ENCODE peak calls at places on chromosomes 3 and 15, in five cellular contexts. J is NCI-H1417, G is cardiac muscle cell, M is nucleus accumbens, A is NCI-H1436. C is an unnamed sample.

GRCh38 chr3:106589306-106589942 is 720.6 kb upstream of the CBLB start:
- DNase-seq in J (no peak), G (peak; percentile 83), M (no peak), A (no peak), C (no peak)

GRCh38 chr3:16503191-16503776 is 10.2 kb downstream of the RFTN1 start:
- DNase-seq in J (no peak), G (no peak), M (no peak), A (no peak), C (no peak)

GRCh38 chr3:185976100-185976499 is 38.3 kb upstream of the TRA2B start:
- DNase-seq in J (no peak), G (no peak), M (no peak), A (no peak), C (no peak)

GRCh38 chr15:76964157-76964556 is 30.8 kb upstream of the PSTPIP1 start:
- DNase-seq in J (no peak), G (peak; percentile 25), M (no peak), A (no peak), C (no peak)

GRCh38 chr15:85607842-85608241 is 186.9 kb downstream of the KLHL25 start:
- DNase-seq in J (no peak), G (peak; percentile 81), M (no peak), A (no peak), C (no peak)

GRCh38 chr15:63605816-63606215 is 8.6 kb downstream of the FBXL22 start:
- DNase-seq in J (no peak), G (no peak), M (no peak), A (no peak), C (no peak)

GRCh38 chr3:30646181-30646876 is 39.9 kb downstream of the TGFBR2 start:
- DNase-seq in J (no peak), G (peak; percentile 68), M (no peak), A (no peak), C (no peak)

GRCh38 chr3:60555704-60556340 is 695.4 kb downstream of the FHIT start:
- DNase-seq in J (no peak), G (no peak), M (no peak), A (no peak), C (no peak)

GRCh38 chr15:73584699-73585420 is 48.3 kb downstream of the NPTN start:
- DNase-seq in J (no peak), G (peak; percentile 52), M (no peak), A (no peak), C (no peak)

GRCh38 chr15:31302778-31303433 is 23.7 kb upstream of the KLF13 start:
- DNase-seq in J (no peak), G (no peak), M (no peak), A (no peak), C (no peak)

GRCh38 chr15:95995375-95996168 is 334.9 kb upstream of the NR2F2 start:
- DNase-seq in J (no peak), G (peak; percentile 10), M (no peak), A (no peak), C (no peak)

GRCh38 chr3:77038468-77038927 is 1.4 kb upstream of the ROBO2 start:
- DNase-seq in J (peak; percentile 73), G (peak; percentile 89), M (peak; percentile 68), A (peak; percentile 63), C (peak; percentile 89)

GRCh38 chr3:165185707-165186327 is 10.4 kb downstream of the SLITRK3 start:
- DNase-seq in J (peak; percentile 49), G (peak; percentile 75), M (peak; percentile 19), A (peak; percentile 42), C (peak; percentile 52)

GRCh38 chr3:36904641-36905040 is 40.2 kb downstream of the TRANK1 start:
- DNase-seq in J (no peak), G (peak; percentile 44), M (no peak), A (no peak), C (no peak)

GRCh38 chr15:97517726-97518125 is 442.8 kb upstream of the ARRDC4 start:
- DNase-seq in J (no peak), G (peak; percentile 17), M (no peak), A (no peak), C (no peak)

GRCh38 chr3:69806735-69807438 is 67.6 kb downstream of the MITF start:
- DNase-seq in J (no peak), G (no peak), M (no peak), A (no peak), C (no peak)